ENCODE peak calls at places on chromosomes 4 and X, in seven cellular contexts. C is hepatocyte; O is tibial artery; R is erythroblast; Q is NCI-H69; N is effector CD4-positive, alpha-beta T cell; P is posterior cingulate gyrus. M is an unnamed sample.

GRCh38 chrX:24777660-24778059 is 83.9 kb downstream of the POLA1 start:
- DNase-seq in Q (no peak), R (no peak), O (no peak), N (no peak), C (no peak), P (no peak), M (no peak)

GRCh38 chr4:149292422-149293055 is 523.1 kb downstream of the IQCM start:
- DNase-seq in N (no peak), C (no peak), O (no peak), Q (no peak), P (no peak), R (no peak), M (no peak)

GRCh38 chrX:133654801-133655200 is 239.5 kb upstream of the GPC4 start:
- DNase-seq in R (no peak), O (no peak), P (no peak), C (no peak), Q (no peak), N (no peak), M (no peak)

GRCh38 chr4:53744446-53745160 is 153.3 kb upstream of the LNX1 start:
- DNase-seq in C (no peak), N (no peak), P (no peak), O (no peak), R (no peak), Q (peak), M (no peak)

GRCh38 chr4:137635108-137635507 is 102.8 kb upstream of the PCDH18 start:
- DNase-seq in Q (peak), O (no peak), C (no peak), N (no peak), R (no peak), P (no peak), M (no peak)

GRCh38 chr4:1459664-1460511 is 53.6 kb upstream of the NKX1-1 start:
- DNase-seq in N (no peak), R (no peak), O (no peak), Q (no peak), P (no peak), C (no peak), M (no peak)

GRCh38 chr4:69874507-69874906 is 14.6 kb upstream of the SULT1E1 start:
- DNase-seq in N (no peak), P (no peak), R (no peak), Q (no peak), C (no peak), O (no peak), M (no peak)

GRCh38 chr4:122616910-122617596 is 3.8 kb downstream of the IL21 start:
- DNase-seq in P (no peak), C (no peak), Q (no peak), N (no peak), O (no peak), R (no peak), M (no peak)

GRCh38 chr4:154779362-154779947 is 1.6 kb upstream of the RBM46 start:
- DNase-seq in Q (peak), C (peak), O (no peak), R (peak), P (no peak), N (no peak), M (peak)

GRCh38 chr4:1021386-1022050 is 10.1 kb downstream of the FGFRL1 start:
- DNase-seq in R (no peak), C (no peak), Q (no peak), N (no peak), P (no peak), O (no peak), M (no peak)

GRCh38 chrX:149079805-149080406 is 425.2 kb downstream of the IDS start:
- DNase-seq in N (no peak), Q (no peak), P (no peak), C (no peak), R (no peak), O (no peak), M (no peak)

GRCh38 chr4:107115185-107115847 is 79.2 kb upstream of the DKK2 start:
- DNase-seq in C (no peak), Q (peak), N (no peak), R (no peak), O (no peak), P (no peak), M (no peak)

GRCh38 chr4:88230953-88231835 is 53.2 kb downstream of the PPM1K start:
- DNase-seq in N (no peak), P (no peak), Q (no peak), O (no peak), R (no peak), C (no peak), M (no peak)

GRCh38 chrX:20233336-20233735 is 33.4 kb downstream of the RPS6KA3 start:
- DNase-seq in C (no peak), O (no peak), Q (no peak), N (no peak), P (no peak), R (no peak), M (no peak)

GRCh38 chr4:2416564-2417195 is 1.8 kb downstream of the ZFYVE28 start:
- DNase-seq in P (no peak), N (no peak), C (no peak), O (no peak), Q (peak), R (peak), M (peak)

GRCh38 chr4:184471872-184472539 is 2.3 kb downstream of the IRF2 start:
- DNase-seq in C (peak), N (peak), P (no peak), O (no peak), R (peak), Q (peak), M (no peak)

GRCh38 chr4:84874619-84875018 is 91.9 kb downstream of the WDFY3 start:
- DNase-seq in C (no peak), O (no peak), Q (no peak), N (no peak), P (no peak), R (no peak), M (no peak)

GRCh38 chr4:88938138-88938537 is 118.8 kb downstream of the FAM13A start:
- DNase-seq in N (no peak), R (peak), O (no peak), C (peak), Q (peak), P (no peak), M (no peak)

GRCh38 chr4:39353478-39354177 is 12.5 kb downstream of the RFC1 start:
- DNase-seq in N (no peak), C (peak), R (peak), P (no peak), Q (peak), O (no peak), M (no peak)

GRCh38 chr4:15353207-15353606 is 74.6 kb upstream of the C1QTNF7 start:
- DNase-seq in R (no peak), Q (no peak), O (no peak), C (no peak), N (no peak), P (no peak), M (no peak)

GRCh38 chrX:14357314-14357713 is 172.0 kb upstream of the GLRA2 start:
- DNase-seq in N (no peak), C (no peak), P (no peak), O (no peak), Q (no peak), R (no peak), M (no peak)

GRCh38 chr4:152665691-152666410 is 13.9 kb downstream of the TMEM154 start:
- DNase-seq in O (no peak), Q (no peak), R (no peak), C (no peak), P (no peak), N (no peak), M (no peak)

GRCh38 chrX:123731258-123731986 is 1.4 kb downstream of the THOC2 start:
- DNase-seq in C (peak), R (peak), O (no peak), Q (peak), P (no peak), N (no peak), M (peak)

GRCh38 chr4:112747035-112747434 is 110.1 kb downstream of the LARP7 start:
- DNase-seq in Q (no peak), O (no peak), R (no peak), P (no peak), N (no peak), C (no peak), M (no peak)

GRCh38 chrX:48695925-48696300 is 621 bp upstream of the SUV39H1 start:
- DNase-seq in R (no peak), O (no peak), C (no peak), N (no peak), Q (peak), P (no peak), M (no peak)

GRCh38 chr4:85557016-85557901 is 82.3 kb downstream of the ARHGAP24 start:
- DNase-seq in N (no peak), R (no peak), C (no peak), Q (no peak), P (no peak), O (no peak), M (no peak)

GRCh38 chr4:166091914-166092510 is 219.0 kb downstream of the TLL1 start:
- DNase-seq in O (no peak), N (no peak), Q (peak), C (peak), P (no peak), R (peak), M (peak)

GRCh38 chr4:1043658-1044468 is 32.4 kb downstream of the FGFRL1 start:
- DNase-seq in N (no peak), Q (peak), C (peak), R (peak), O (peak), P (peak), M (peak)

GRCh38 chr4:3766791-3767561 is 791 bp downstream of the ADRA2C start:
- DNase-seq in Q (no peak), N (no peak), R (peak), O (peak), C (peak), P (no peak), M (no peak)

GRCh38 chr4:61841710-61842109 is 641.6 kb downstream of the ADGRL3 start:
- DNase-seq in O (no peak), N (no peak), C (no peak), P (no peak), R (no peak), Q (no peak), M (no peak)

GRCh38 chrX:136662104-136662503 is 14.1 kb downstream of the CD40LG start:
- DNase-seq in O (no peak), R (no peak), P (no peak), N (no peak), C (no peak), Q (no peak), M (no peak)

GRCh38 chr4:81628489-81628888 is 156.8 kb upstream of the RASGEF1B start:
- DNase-seq in P (no peak), C (no peak), N (no peak), R (no peak), O (no peak), Q (no peak), M (no peak)

GRCh38 chrX:66162331-66162822 is 1.7 kb upstream of the HEPH start:
- DNase-seq in P (no peak), N (no peak), O (no peak), R (peak), C (peak), Q (no peak), M (peak)

GRCh38 chr4:26731342-26731741 is 129.3 kb upstream of the STIM2 start:
- DNase-seq in O (no peak), P (no peak), N (no peak), Q (no peak), R (no peak), C (no peak), M (no peak)

GRCh38 chrX:15913161-15913560 is 58.5 kb upstream of the AP1S2 start:
- DNase-seq in C (no peak), N (no peak), P (peak), R (no peak), O (no peak), Q (peak), M (no peak)

GRCh38 chr4:149914521-149915115 is 99.0 kb upstream of the IQCM start:
- DNase-seq in C (peak), R (peak), N (no peak), O (no peak), Q (peak), P (no peak), M (peak)

GRCh38 chr4:154741131-154741530 is 2.7 kb upstream of the LRAT start:
- DNase-seq in O (no peak), C (no peak), N (no peak), R (no peak), Q (no peak), P (no peak), M (no peak)

GRCh38 chr4:88893961-88894360 is 163.0 kb downstream of the FAM13A start:
- DNase-seq in R (no peak), N (no peak), C (no peak), O (no peak), P (no peak), Q (no peak), M (no peak)

GRCh38 chr4:5963611-5964010 is 54.6 kb downstream of the C4orf50 start:
- DNase-seq in C (no peak), N (no peak), Q (peak), O (no peak), R (no peak), P (no peak), M (no peak)

M was measured in K562.